ENCODE peak calls at places on chromosomes 1 and 21, in seven cellular contexts. W is K562, Z is SK-N-SH, M is HCT116, R is GM12878, T is HepG2, O is H1. G is an unnamed sample.

GRCh38 chr1:228849011-228849541 is 113.8 kb downstream of the RHOU start:
- DNase-seq in W (no peak), Z (no peak), M (no peak), R (peak), T (peak), O (no peak), G (no peak)

GRCh38 chr1:246780264-246780663 is 56.1 kb downstream of the SCCPDH start:
- DNase-seq in W (no peak), Z (no peak), M (no peak), R (no peak), T (no peak), O (no peak), G (no peak)

GRCh38 chr1:44884746-44885145 is 41.7 kb upstream of the PTCH2 start:
- DNase-seq in W (no peak), Z (no peak), M (no peak), R (no peak), T (no peak), O (no peak), G (no peak)

GRCh38 chr1:6358757-6359567 is 34.6 kb downstream of the ACOT7 start:
- DNase-seq in W (no peak), Z (peak), M (no peak), R (no peak), T (no peak), O (no peak), G (no peak)

GRCh38 chr21:17682924-17683323 is 70.2 kb upstream of the BTG3 start:
- DNase-seq in W (no peak), Z (no peak), M (no peak), R (no peak), T (no peak), O (no peak), G (no peak)

GRCh38 chr1:36223373-36223995 is 759 bp upstream of the THRAP3 start:
- DNase-seq in W (peak), Z (peak), M (no peak), R (peak), T (no peak), O (no peak), G (no peak)

GRCh38 chr1:224559971-224560728 is 56.0 kb upstream of the CNIH3 start:
- DNase-seq in W (no peak), Z (no peak), M (no peak), R (no peak), T (no peak), O (no peak), G (no peak)

GRCh38 chr1:157178490-157178889 is 40.3 kb upstream of the ETV3 start:
- DNase-seq in W (no peak), Z (no peak), M (no peak), R (no peak), T (no peak), O (no peak), G (no peak)

GRCh38 chr21:34635307-34635706 is 20.4 kb upstream of the RCAN1 start:
- DNase-seq in W (peak), Z (no peak), M (no peak), R (no peak), T (no peak), O (no peak), G (no peak)

GRCh38 chr1:246875041-246876026 is 56.4 kb downstream of the AHCTF1 start:
- DNase-seq in W (peak), Z (no peak), M (no peak), R (peak), T (no peak), O (no peak), G (no peak)

GRCh38 chr1:26337625-26338024 is 16.3 kb downstream of the CRYBG2 start:
- DNase-seq in W (no peak), Z (no peak), M (no peak), R (no peak), T (no peak), O (no peak), G (no peak)

GRCh38 chr1:184028854-184029623 is 8.5 kb downstream of the COLGALT2 start:
- DNase-seq in W (peak), Z (peak), M (no peak), R (no peak), T (peak), O (no peak), G (no peak)

GRCh38 chr1:99570486-99571089 is 75.3 kb upstream of the PALMD start:
- DNase-seq in W (no peak), Z (no peak), M (no peak), R (no peak), T (no peak), O (no peak), G (no peak)

GRCh38 chr1:53254011-53254640 is 15.8 kb upstream of the MAGOH start:
- DNase-seq in W (peak), Z (no peak), M (no peak), R (no peak), T (no peak), O (no peak), G (no peak)

GRCh38 chr1:16165548-16165947 is 9.7 kb upstream of the EPHA2 start:
- DNase-seq in W (no peak), Z (no peak), M (no peak), R (no peak), T (no peak), O (no peak), G (no peak)

GRCh38 chr1:8689431-8690252 is 127.8 kb downstream of the RERE start:
- DNase-seq in W (no peak), Z (no peak), M (no peak), R (no peak), T (no peak), O (no peak), G (no peak)

GRCh38 chr1:46285730-46286477 is 17.5 kb downstream of the LRRC41 start:
- DNase-seq in W (peak), Z (no peak), M (no peak), R (no peak), T (no peak), O (peak), G (no peak)

GRCh38 chr1:180632326-180633088 is 685 bp downstream of the XPR1 start:
- DNase-seq in W (peak), Z (peak), M (no peak), R (no peak), T (peak), O (peak), G (peak)

GRCh38 chr1:110112656-110113055 is 413 bp downstream of the UBL4B start:
- DNase-seq in W (no peak), Z (no peak), M (no peak), R (no peak), T (no peak), O (no peak), G (no peak)

GRCh38 chr1:109193653-109194590 is 19.8 kb upstream of the SARS1 start:
- DNase-seq in W (peak), Z (peak), M (no peak), R (peak), T (no peak), O (no peak), G (peak)

GRCh38 chr21:42781981-42782722 is 97.2 kb downstream of the WDR4 start:
- DNase-seq in W (no peak), Z (peak), M (no peak), R (no peak), T (no peak), O (no peak), G (no peak)

GRCh38 chr1:248818505-248819374 is 7.0 kb downstream of the SH3BP5L start:
- DNase-seq in W (no peak), Z (peak), M (no peak), R (no peak), T (no peak), O (no peak), G (peak)

GRCh38 chr1:92484171-92484471 is 2.6 kb downstream of the GFI1 start:
- DNase-seq in W (no peak), Z (peak), M (no peak), R (no peak), T (no peak), O (no peak), G (no peak)

GRCh38 chr1:180916771-180917170 is 4.1 kb downstream of the KIAA1614 start:
- DNase-seq in W (no peak), Z (peak), M (no peak), R (no peak), T (no peak), O (no peak), G (no peak)

GRCh38 chr21:42411197-42411869 is 7.6 kb downstream of the UBASH3A start:
- DNase-seq in W (peak), Z (peak), M (no peak), R (no peak), T (peak), O (no peak), G (no peak)

GRCh38 chr21:28687571-28687970 is 305.1 kb downstream of the LTN1 start:
- DNase-seq in W (no peak), Z (no peak), M (no peak), R (no peak), T (no peak), O (no peak), G (no peak)

GRCh38 chr1:54959241-54959640 is 21.2 kb upstream of the TMEM61 start:
- DNase-seq in W (no peak), Z (no peak), M (no peak), R (no peak), T (no peak), O (no peak), G (no peak)

GRCh38 chr1:223870617-223871574 is 25.1 kb upstream of the TP53BP2 start:
- DNase-seq in W (peak), Z (no peak), M (no peak), R (no peak), T (no peak), O (no peak), G (no peak)

GRCh38 chr1:9238550-9238949 is 4.0 kb downstream of the H6PD start:
- DNase-seq in W (no peak), Z (no peak), M (no peak), R (no peak), T (no peak), O (no peak), G (no peak)

GRCh38 chr1:230283678-230284077 is 142.5 kb downstream of the PGBD5 start:
- DNase-seq in W (no peak), Z (no peak), M (no peak), R (no peak), T (no peak), O (no peak), G (no peak)

GRCh38 chr21:36385909-36386642 is 884 bp downstream of the CHAF1B start:
- DNase-seq in W (no peak), Z (peak), M (no peak), R (no peak), T (no peak), O (no peak), G (peak)

GRCh38 chr21:27269646-27270045 is 302.8 kb upstream of the ADAMTS5 start:
- DNase-seq in W (no peak), Z (no peak), M (no peak), R (no peak), T (no peak), O (no peak), G (no peak)

GRCh38 chr1:230321341-230321740 is 104.8 kb downstream of the PGBD5 start:
- DNase-seq in W (no peak), Z (no peak), M (no peak), R (no peak), T (no peak), O (no peak), G (no peak)

GRCh38 chr1:53634571-53634979 is 104.4 kb downstream of the GLIS1 start:
- DNase-seq in W (no peak), Z (no peak), M (no peak), R (no peak), T (no peak), O (peak), G (no peak)

GRCh38 chr1:216576246-216576645 is 147.0 kb downstream of the ESRRG start:
- DNase-seq in W (no peak), Z (peak), M (no peak), R (no peak), T (no peak), O (no peak), G (no peak)
- TF ChIP-seq JUND in W (no peak), Z (peak), M (no peak), R (no peak), T (no peak), O (no peak), G (no peak)

DNA sequence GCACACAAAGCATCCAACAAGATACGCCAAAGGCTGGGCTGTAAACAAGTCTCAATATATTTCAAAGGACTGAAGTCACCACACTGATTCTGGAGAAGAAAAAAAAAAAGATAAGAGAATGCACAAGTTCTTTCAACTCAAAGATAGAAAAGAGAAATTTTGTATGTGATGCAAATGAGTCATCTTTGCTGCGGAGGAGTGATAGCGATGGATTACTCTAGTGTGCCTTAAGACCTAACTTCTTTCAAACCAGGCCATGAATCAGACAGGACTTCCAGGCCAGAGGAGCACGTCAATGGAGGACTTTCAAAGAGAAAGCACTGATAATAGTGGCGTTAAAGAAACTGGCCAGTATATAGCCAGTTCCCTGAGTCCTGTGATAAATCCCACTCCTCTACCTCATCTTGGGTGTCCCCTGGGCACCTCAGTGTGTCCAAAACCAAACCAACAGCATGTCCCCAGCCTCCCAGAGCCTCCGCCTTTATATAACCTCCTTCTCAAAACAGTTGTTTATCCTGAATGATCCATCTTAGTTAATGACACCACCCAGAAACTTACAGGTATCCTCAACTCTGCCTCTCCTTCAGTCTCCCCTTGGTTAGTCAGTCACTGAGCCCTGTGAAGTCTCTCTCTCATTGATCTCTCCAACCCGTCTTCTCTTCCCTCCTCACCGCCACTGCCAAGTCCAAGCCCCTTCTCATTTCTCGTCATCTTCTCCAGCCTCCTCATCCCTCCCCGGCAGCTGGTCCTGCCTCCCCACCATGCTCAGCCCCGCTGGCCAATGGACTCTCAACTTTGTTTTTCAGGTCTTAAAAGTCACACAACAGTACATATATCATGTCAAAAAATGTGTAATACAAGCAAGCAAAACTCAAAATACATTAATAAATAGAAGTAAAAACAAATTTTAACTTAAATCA is 47.2 kb upstream of the IFFO2 start:
- DNase-seq in W (peak), Z (no peak), M (no peak), R (no peak), T (no peak), O (no peak), G (no peak)
- TF ChIP-seq JUND in W (peak), Z (no peak), M (no peak), R (no peak), T (no peak), O (no peak), G (no peak)

GRCh38 chr21:32135401-32136363 is 143.2 kb downstream of the MIS18A start:
- DNase-seq in W (no peak), Z (peak), M (no peak), R (peak), T (no peak), O (no peak), G (peak)
- TF ChIP-seq JUND in W (no peak), Z (peak), M (no peak), R (no peak), T (no peak), O (no peak), G (no peak)

GRCh38 chr1:197783510-197783948 is 8.2 kb upstream of the DENND1B start:
- DNase-seq in W (no peak), Z (no peak), M (no peak), R (no peak), T (no peak), O (no peak), G (peak)
- TF ChIP-seq JUND in W (no peak), Z (no peak), M (no peak), R (no peak), T (no peak), O (no peak), G (peak)

DNA sequence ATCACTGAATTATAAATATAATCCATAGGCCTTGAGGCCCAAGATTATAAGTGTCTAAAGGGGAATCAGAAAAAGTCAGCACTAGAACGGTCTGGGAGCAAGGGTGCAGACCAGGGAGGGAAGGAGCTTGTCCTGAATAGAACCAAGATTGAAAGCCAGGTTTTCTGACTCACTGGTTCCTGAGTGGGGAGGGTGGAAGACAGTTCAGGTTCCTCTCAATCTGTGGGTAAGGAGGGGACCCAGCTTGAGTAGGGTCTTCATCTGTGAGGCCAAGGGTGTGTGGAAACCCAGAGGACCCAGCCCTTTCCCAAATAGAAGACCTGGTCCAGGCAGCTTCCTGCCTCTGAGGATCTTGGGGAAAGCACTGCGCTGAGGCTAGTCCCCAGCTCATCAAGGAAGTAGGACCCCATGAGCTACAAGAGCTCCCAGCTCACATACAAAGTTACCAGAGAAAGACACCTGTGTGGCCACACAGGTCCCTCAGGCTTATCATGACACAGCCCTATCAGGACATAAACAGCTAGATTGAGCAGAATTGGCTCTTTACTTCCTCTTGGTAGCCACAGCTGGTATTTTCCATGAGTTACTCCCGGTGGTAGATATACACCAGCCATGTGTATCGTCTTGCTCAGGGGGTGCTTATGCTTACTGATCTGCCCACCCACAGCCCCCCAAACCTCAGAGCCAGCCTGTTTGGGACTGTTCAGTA is 1.0 kb downstream of the LENEP start:
- DNase-seq in W (peak), Z (no peak), M (no peak), R (no peak), T (no peak), O (no peak), G (no peak)
- TF ChIP-seq JUND in W (no peak), Z (no peak), M (no peak), R (no peak), T (no peak), O (no peak), G (no peak)

GRCh38 chr1:203342192-203342940 is 8.6 kb downstream of the FMOD start:
- DNase-seq in W (peak), Z (peak), M (peak), R (no peak), T (peak), O (no peak), G (peak)
- TF ChIP-seq JUND in W (peak), Z (no peak), M (no peak), R (no peak), T (no peak), O (no peak), G (no peak)

DNA sequence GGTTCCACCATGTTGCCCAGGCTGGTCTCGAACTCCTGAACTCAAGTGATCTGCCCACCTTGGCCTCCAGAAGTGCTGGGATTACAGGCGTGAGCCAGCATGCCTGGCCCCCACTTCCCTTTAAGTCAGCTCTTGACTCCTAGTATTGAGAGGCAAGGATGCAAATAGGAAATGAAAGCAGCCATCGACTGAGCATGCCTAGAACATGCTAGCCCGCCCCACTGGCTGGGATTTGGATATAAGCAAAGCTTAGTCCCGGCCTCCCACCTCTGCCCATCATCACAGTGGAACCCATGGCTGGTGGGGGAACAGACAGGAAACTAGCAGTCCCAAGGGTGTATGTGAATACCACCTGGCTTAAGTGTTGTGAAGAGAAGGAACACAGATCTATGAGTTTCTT is 10.5 kb downstream of the C1orf167 start:
- DNase-seq in W (no peak), Z (no peak), M (no peak), R (no peak), T (no peak), O (no peak), G (no peak)
- TF ChIP-seq JUND in W (no peak), Z (no peak), M (no peak), R (no peak), T (no peak), O (no peak), G (no peak)

GRCh38 chr1:225739542-225740107 is 38.0 kb upstream of the SRP9 start:
- DNase-seq in W (no peak), Z (no peak), M (no peak), R (no peak), T (no peak), O (no peak), G (no peak)

GRCh38 chr1:225736651-225737097 is 41.0 kb upstream of the SRP9 start:
- DNase-seq in W (no peak), Z (peak), M (no peak), R (no peak), T (no peak), O (no peak), G (no peak)

GRCh38 chr1:225737866-225738265 is 39.8 kb upstream of the SRP9 start:
- DNase-seq in W (no peak), Z (no peak), M (no peak), R (no peak), T (no peak), O (no peak), G (no peak)

GRCh38 chr1:225737179-225737578 is 40.4 kb upstream of the SRP9 start:
- DNase-seq in W (no peak), Z (peak), M (no peak), R (no peak), T (no peak), O (no peak), G (no peak)

DNA sequence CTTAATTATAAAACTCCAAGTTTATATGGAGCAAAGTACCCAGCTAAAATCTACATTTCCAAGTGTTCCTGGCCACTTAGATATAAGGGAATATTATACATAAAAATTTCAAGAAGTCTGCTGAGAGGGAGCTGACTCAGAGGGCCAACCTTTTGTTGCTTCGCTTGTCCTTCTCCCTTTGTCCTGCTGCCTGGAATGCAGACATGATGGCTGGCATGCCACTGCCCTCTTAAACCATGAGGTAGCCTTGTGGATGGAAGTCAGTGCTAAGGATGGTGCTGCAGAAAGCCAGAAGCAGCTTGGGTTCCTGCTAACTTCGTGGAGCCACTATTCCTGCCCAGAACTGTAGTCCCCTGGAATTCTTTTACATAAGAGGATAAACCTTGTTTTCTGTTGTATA is 38.9 kb upstream of the SRP9 start:
- DNase-seq in W (no peak), Z (no peak), M (no peak), R (no peak), T (no peak), O (no peak), G (no peak)
- TF ChIP-seq JUND in W (no peak), Z (no peak), M (no peak), R (no peak), T (no peak), O (no peak), G (no peak)

G was measured in T47D.